ENCODE peak calls at places on chromosomes 13 and 19, in seven cellular contexts. P is neuronal stem cell, B is body of pancreas, N is RWPE2, Y is suprapubic skin, X is GM23338, G is mesendoderm. A is an unnamed sample.

GRCh38 chr19:24074720-24075119 is 12.3 kb upstream of the ZNF254 start:
- DNase-seq in P (no peak), B (no peak), N (no peak), Y (no peak), X (no peak), G (no peak), A (no peak)

GRCh38 chr19:50383307-50383851 is 768 bp upstream of the POLD1 start:
- DNase-seq in P (no peak), B (peak; percentile 37), N (no peak), Y (no peak), X (peak; percentile 72), G (peak; percentile 59), A (no peak)

GRCh38 chr19:35114656-35115537 is 726 bp upstream of the FXYD3 start:
- DNase-seq in P (peak; percentile 91), B (peak; percentile 72), N (no peak), Y (no peak), X (peak; percentile 90), G (peak; percentile 84), A (no peak)

GRCh38 chr19:3132971-3133792 is 2.7 kb upstream of the GNA15 start:
- DNase-seq in P (no peak), B (no peak), N (no peak), Y (no peak), X (no peak), G (no peak), A (no peak)

GRCh38 chr19:58328999-58329398 is 2.2 kb downstream of the ZSCAN22 start:
- DNase-seq in P (peak; percentile 47), B (no peak), N (no peak), Y (no peak), X (peak; percentile 83), G (peak; percentile 81), A (no peak)

GRCh38 chr13:24076124-24076523 is 84.4 kb upstream of the SPATA13 start:
- DNase-seq in P (no peak), B (peak; percentile 69), N (no peak), Y (no peak), X (no peak), G (no peak), A (no peak)

GRCh38 chr19:16229322-16229641 is 31.6 kb downstream of the AP1M1 start:
- DNase-seq in P (no peak), B (no peak), N (no peak), Y (no peak), X (no peak), G (no peak), A (no peak)

GRCh38 chr13:111031531-111031961 is 83.6 kb upstream of the ARHGEF7 start:
- DNase-seq in P (no peak), B (no peak), N (no peak), Y (no peak), X (no peak), G (no peak), A (no peak)

GRCh38 chr13:67230774-67231480 is 791 bp upstream of the PCDH9 start:
- DNase-seq in P (peak; percentile 68), B (peak; percentile 59), N (peak; percentile 57), Y (peak; percentile 86), X (peak; percentile 72), G (peak; percentile 73), A (no peak)

GRCh38 chr13:23447927-23448326 is 14.4 kb upstream of the SACS start:
- DNase-seq in P (no peak), B (no peak), N (no peak), Y (no peak), X (no peak), G (no peak), A (no peak)

GRCh38 chr19:3186891-3187661 is 1.3 kb downstream of the NCLN start:
- DNase-seq in P (no peak), B (no peak), N (no peak), Y (no peak), X (no peak), G (no peak), A (no peak)

GRCh38 chr19:6443986-6444385 is 10.4 kb upstream of the SLC25A41 start:
- DNase-seq in P (no peak), B (no peak), N (no peak), Y (no peak), X (no peak), G (no peak), A (no peak)

GRCh38 chr19:41112728-41113290 is 1.4 kb upstream of the CYP2F1 start:
- DNase-seq in P (no peak), B (no peak), N (no peak), Y (no peak), X (no peak), G (no peak), A (no peak)

GRCh38 chr13:24921881-24922280 is 157.9 kb downstream of the RNF17 start:
- DNase-seq in P (no peak), B (no peak), N (no peak), Y (no peak), X (no peak), G (no peak), A (no peak)

GRCh38 chr13:41364043-41364442 is 53.0 kb downstream of the NAA16 start:
- DNase-seq in P (no peak), B (no peak), N (no peak), Y (no peak), X (no peak), G (no peak), A (no peak)

DNA sequence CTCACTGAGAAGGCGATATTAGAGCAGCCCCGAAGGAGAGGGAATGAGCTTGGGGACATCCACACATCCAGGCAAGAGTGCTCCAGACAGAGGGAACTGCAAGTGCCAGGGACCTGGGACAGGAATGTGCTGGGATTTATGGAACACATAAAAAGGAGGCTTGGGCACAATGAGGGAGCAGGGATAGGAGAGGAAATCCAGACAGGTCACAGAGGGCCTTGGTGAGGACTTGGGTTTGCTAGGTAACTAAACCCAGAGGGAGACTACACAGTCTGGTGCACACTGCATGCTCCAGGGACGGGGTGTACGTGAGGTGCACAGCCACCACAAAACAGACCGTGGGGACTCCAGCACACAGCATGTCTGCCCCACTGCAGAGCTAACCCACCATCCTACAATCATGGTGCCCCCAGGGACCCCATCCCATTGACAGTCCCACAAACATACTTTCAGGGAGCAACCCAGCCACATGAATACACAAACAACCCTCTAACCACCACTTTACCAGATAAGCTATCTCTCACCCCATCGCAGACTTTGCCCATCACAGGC is 5.6 kb upstream of the ZFP36 start:
- DNase-seq in P (no peak), B (no peak), N (no peak), Y (no peak), X (no peak), G (no peak), A (no peak)
- H3K27ac ChIP-seq in P (peak overlapping the region; percentile 99), B (peak overlapping the region; percentile 98), N (peak overlapping the region; percentile 98), Y (peak overlapping the region; percentile 100), X (peak overlapping the region; percentile 100), G (no peak overlapping the region), A (peak overlapping the region; percentile 99)

GRCh38 chr19:18650468-18651001 is 13.7 kb downstream of the KLHL26 start:
- DNase-seq in P (no peak), B (peak; percentile 42), N (no peak), Y (peak; percentile 94), X (no peak), G (no peak), A (no peak)

GRCh38 chr19:18650048-18650435 is 13.2 kb downstream of the KLHL26 start:
- DNase-seq in P (no peak), B (peak; percentile 30), N (no peak), Y (no peak), X (no peak), G (peak; percentile 38), A (no peak)

GRCh38 chr19:18647807-18648206 is 11.0 kb downstream of the KLHL26 start:
- DNase-seq in P (no peak), B (no peak), N (no peak), Y (no peak), X (no peak), G (no peak), A (no peak)

GRCh38 chr19:18648971-18649310 is 12.1 kb downstream of the KLHL26 start:
- DNase-seq in P (no peak), B (no peak), N (no peak), Y (no peak), X (no peak), G (no peak), A (no peak)

DNA sequence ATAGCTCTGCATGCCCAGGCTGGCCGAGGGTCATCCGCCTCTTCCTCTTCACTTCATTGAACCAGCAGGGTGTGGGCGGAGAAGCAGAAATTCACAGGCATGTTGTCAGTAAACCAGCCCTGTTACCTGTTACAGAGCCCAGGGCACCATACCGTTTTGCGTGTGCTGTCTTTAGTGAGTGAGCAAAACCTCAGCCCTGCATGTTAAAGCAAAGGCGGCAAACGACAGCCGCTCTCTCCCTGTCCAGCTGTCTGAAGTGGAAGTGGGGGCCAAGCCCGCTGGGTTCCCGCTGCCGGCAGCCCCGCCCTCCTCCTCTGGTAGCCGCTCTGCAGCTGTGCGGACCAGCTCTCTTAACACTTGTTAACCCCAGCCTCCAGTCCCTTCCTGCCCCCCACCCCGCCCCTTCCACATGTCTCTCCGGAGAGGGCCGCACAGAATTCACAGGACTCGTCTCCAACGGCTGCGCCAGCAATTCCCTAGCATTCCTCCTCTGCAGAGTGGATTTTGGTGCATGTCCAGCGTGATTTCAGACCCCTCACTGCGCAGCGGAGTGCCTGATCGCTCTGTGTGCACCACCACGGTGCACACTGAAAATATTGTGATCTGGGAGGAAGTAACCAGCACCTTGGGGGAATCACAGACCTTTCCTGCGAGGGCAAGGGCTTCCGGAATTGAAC is 12.7 kb downstream of the KLHL26 start:
- DNase-seq in P (no peak), B (no peak), N (no peak), Y (peak; percentile 92), X (no peak), G (no peak), A (no peak)
- H3K4me3 ChIP-seq in P (no peak overlapping the region), B (no peak overlapping the region), N (no peak overlapping the region), Y (peak overlapping the region; percentile 36), X (no peak overlapping the region), G (no peak overlapping the region), A (no peak overlapping the region)

GRCh38 chr13:77693449-77693940 is 4.0 kb upstream of the SLAIN1 start:
- DNase-seq in P (no peak), B (no peak), N (no peak), Y (no peak), X (no peak), G (no peak), A (no peak)
- H3K27ac ChIP-seq in P (no peak overlapping the region), B (no peak overlapping the region), N (no peak overlapping the region), Y (no peak overlapping the region), X (no peak overlapping the region), G (no peak overlapping the region), A (no peak overlapping the region)

GRCh38 chr19:1758959-1759903 is 5.9 kb downstream of the ONECUT3 start:
- DNase-seq in P (no peak), B (no peak), N (no peak), Y (no peak), X (no peak), G (no peak), A (no peak)

GRCh38 chr19:1757468-1758230 is 4.3 kb downstream of the ONECUT3 start:
- DNase-seq in P (no peak), B (no peak), N (no peak), Y (no peak), X (no peak), G (no peak), A (no peak)

GRCh38 chr19:1756705-1757445 is 3.6 kb downstream of the ONECUT3 start:
- DNase-seq in P (no peak), B (no peak), N (no peak), Y (no peak), X (no peak), G (no peak), A (no peak)

GRCh38 chr19:1760020-1760419 is 6.7 kb downstream of the ONECUT3 start:
- DNase-seq in P (no peak), B (no peak), N (no peak), Y (no peak), X (no peak), G (no peak), A (no peak)

DNA sequence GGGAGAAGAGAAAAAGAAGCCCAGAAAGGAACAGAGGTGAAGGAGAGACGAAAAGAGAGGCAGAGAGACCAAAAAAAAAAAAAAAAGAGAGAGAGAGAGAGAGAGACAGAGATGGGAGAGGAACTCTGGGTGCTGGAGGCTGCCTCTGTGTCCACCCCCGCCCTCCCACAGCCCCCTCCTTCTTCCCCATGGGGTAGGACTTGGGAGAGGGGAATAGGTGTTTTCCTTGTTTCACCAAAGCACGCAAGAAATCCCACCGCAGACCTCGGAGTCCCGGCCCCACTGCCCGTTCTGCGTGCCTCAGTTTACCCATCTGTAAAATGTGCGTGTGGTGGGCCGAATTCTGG is 4.9 kb downstream of the ONECUT3 start:
- DNase-seq in P (no peak), B (no peak), N (no peak), Y (no peak), X (no peak), G (no peak), A (no peak)
- H3K4me3 ChIP-seq in P (no peak overlapping the region), B (no peak overlapping the region), N (no peak overlapping the region), Y (no peak overlapping the region), X (peak overlapping the region; percentile 37), G (no peak overlapping the region), A (no peak overlapping the region)

A was measured in esophagus squamous epithelium.